ENCODE peak calls at places on chromosomes 2 and 18, in six cellular contexts. E, U, O, I, D and W are unnamed samples.
A peak's percentile ranks its signal among the peaks of the same experiment; 100 is the strongest.

GRCh38 chr18:79871481-79872091 is 73.8 kb downstream of the KCNG2 start:
- DNase-seq in E (no peak), U (no peak), O (no peak), I (no peak), D (no peak), W (no peak)

GRCh38 chr2:238241970-238242369 is 2.1 kb upstream of the HES6 start:
- DNase-seq in E (no peak), U (no peak), O (no peak), I (no peak), D (no peak), W (no peak)

GRCh38 chr2:26555246-26556133 is 77.6 kb upstream of the OTOF start:
- DNase-seq in E (no peak), U (peak; percentile 30), O (no peak), I (no peak), D (peak; percentile 3), W (no peak)

GRCh38 chr2:30771200-30771599 is 36.0 kb downstream of the CAPN13 start:
- DNase-seq in E (no peak), U (no peak), O (no peak), I (no peak), D (no peak), W (no peak)

GRCh38 chr18:51802589-51802988 is 537.4 kb upstream of the DCC start:
- DNase-seq in E (no peak), U (no peak), O (no peak), I (no peak), D (no peak), W (no peak)

GRCh38 chr2:171034315-171034714 is 105.3 kb downstream of the GORASP2 start:
- DNase-seq in E (no peak), U (no peak), O (no peak), I (peak; percentile 45), D (no peak), W (no peak)

GRCh38 chr2:119122663-119123062 is 35.9 kb downstream of the C1QL2 start:
- DNase-seq in E (no peak), U (no peak), O (no peak), I (no peak), D (no peak), W (no peak)

GRCh38 chr2:31956299-31956698 is 54.5 kb downstream of the MEMO1 start:
- DNase-seq in E (no peak), U (no peak), O (no peak), I (no peak), D (no peak), W (no peak)

GRCh38 chr2:105243961-105244360 is 2.4 kb downstream of the GPR45 start:
- DNase-seq in E (no peak), U (no peak), O (no peak), I (no peak), D (no peak), W (no peak)

GRCh38 chr2:2682700-2683342 is 351.7 kb upstream of the MYT1L start:
- DNase-seq in E (no peak), U (no peak), O (no peak), I (no peak), D (no peak), W (no peak)

GRCh38 chr18:79736846-79737245 is 57.2 kb downstream of the CTDP1 start:
- DNase-seq in E (peak; percentile 13), U (peak; percentile 48), O (no peak), I (no peak), D (no peak), W (no peak)

GRCh38 chr2:168992026-168992425 is 39.1 kb downstream of the ABCB11 start:
- DNase-seq in E (no peak), U (no peak), O (no peak), I (peak; percentile 5), D (no peak), W (no peak)

GRCh38 chr2:241940329-241940728 is 70.8 kb downstream of the RTP5 start:
- DNase-seq in E (no peak), U (no peak), O (no peak), I (no peak), D (no peak), W (no peak)

GRCh38 chr2:135904590-135904989 is 28.3 kb upstream of the MCM6 start:
- DNase-seq in E (no peak), U (no peak), O (peak; percentile 35), I (peak; percentile 64), D (no peak), W (no peak)

GRCh38 chr2:239482801-239483712 is 82.2 kb upstream of the HDAC4 start:
- DNase-seq in E (no peak), U (no peak), O (no peak), I (no peak), D (no peak), W (peak; percentile 67)

GRCh38 chr18:24127735-24128134 is 11.1 kb upstream of the CABYR start:
- DNase-seq in E (no peak), U (no peak), O (no peak), I (no peak), D (no peak), W (no peak)

GRCh38 chr2:220580113-220580512 is 952.7 kb downstream of the SLC4A3 start:
- DNase-seq in E (no peak), U (no peak), O (no peak), I (no peak), D (no peak), W (no peak)

GRCh38 chr2:47510745-47511144 is 107.8 kb downstream of the MSH2 start:
- DNase-seq in E (no peak), U (no peak), O (no peak), I (no peak), D (no peak), W (no peak)

GRCh38 chr2:216229488-216229887 is 120.3 kb downstream of the XRCC5 start:
- DNase-seq in E (no peak), U (no peak), O (no peak), I (no peak), D (no peak), W (no peak)

GRCh38 chr18:38450876-38451275 is 885.3 kb upstream of the CELF4 start:
- DNase-seq in E (no peak), U (no peak), O (no peak), I (no peak), D (no peak), W (no peak)

GRCh38 chr2:42170619-42171395 is 1.7 kb downstream of the EML4 start:
- DNase-seq in E (no peak), U (no peak), O (no peak), I (no peak), D (no peak), W (no peak)

GRCh38 chr2:223590964-223591363 is 11.2 kb downstream of the SCG2 start:
- DNase-seq in E (no peak), U (no peak), O (peak; percentile 88), I (peak; percentile 92), D (no peak), W (no peak)

GRCh38 chr18:26515643-26516495 is 32.5 kb downstream of the KCTD1 start:
- DNase-seq in E (no peak), U (no peak), O (no peak), I (no peak), D (no peak), W (no peak)

GRCh38 chr2:183511154-183511553 is 386.9 kb downstream of the NUP35 start:
- DNase-seq in E (no peak), U (no peak), O (no peak), I (no peak), D (no peak), W (no peak)

GRCh38 chr2:2831656-2832055 is 500.6 kb upstream of the MYT1L start:
- DNase-seq in E (no peak), U (no peak), O (no peak), I (no peak), D (no peak), W (no peak)

GRCh38 chr2:121648611-121649401 is 456 bp downstream of the CLASP1 start:
- DNase-seq in E (peak; percentile 61), U (peak; percentile 84), O (peak; percentile 62), I (peak; percentile 65), D (no peak), W (no peak)

GRCh38 chr2:14313351-14313750 is 319.2 kb upstream of the LRATD1 start:
- DNase-seq in E (no peak), U (no peak), O (no peak), I (no peak), D (no peak), W (no peak)

GRCh38 chr2:127043367-127044164 is 63.4 kb downstream of the BIN1 start:
- DNase-seq in E (no peak), U (peak; percentile 59), O (no peak), I (no peak), D (no peak), W (peak; percentile 73)

GRCh38 chr2:230944804-230945372 is 19.8 kb upstream of the GPR55 start:
- DNase-seq in E (no peak), U (no peak), O (no peak), I (no peak), D (no peak), W (no peak)

GRCh38 chr2:139394801-139395200 is 614.6 kb upstream of the NXPH2 start:
- DNase-seq in E (no peak), U (no peak), O (no peak), I (no peak), D (no peak), W (no peak)

GRCh38 chr18:45715212-45715780 is 8.7 kb upstream of the SLC14A1 start:
- DNase-seq in E (no peak), U (no peak), O (no peak), I (no peak), D (no peak), W (no peak)

DNA sequence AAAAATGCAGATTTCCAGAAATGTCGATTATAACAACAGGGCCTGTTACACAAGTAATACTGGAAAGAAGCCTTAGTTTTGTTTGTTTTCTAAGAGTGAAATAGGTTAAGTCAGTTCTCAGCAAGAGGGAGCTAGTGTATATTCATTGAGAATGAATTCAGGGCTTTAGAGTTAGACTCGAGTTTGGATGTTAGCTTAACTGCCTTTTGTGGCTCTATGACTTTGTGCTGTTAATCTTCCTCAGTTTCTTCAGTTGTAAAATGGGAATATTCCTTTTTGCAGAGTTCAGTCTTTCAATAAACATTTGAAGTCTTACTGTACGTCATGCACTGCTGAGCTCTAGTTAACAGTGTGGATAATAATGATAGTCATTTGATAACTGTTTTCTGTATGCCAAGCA is 989 bp downstream of the NDUFV2 start:
- DNase-seq in E (no peak), U (no peak), O (peak; percentile 56), I (peak; percentile 49), D (no peak), W (no peak)
- TF ChIP-seq CTCF in E (peak; percentile 27), U (no peak), O (peak; percentile 5), I (peak; percentile 32), D (peak; percentile 29), W (no peak)

GRCh38 chr2:20092901-20093235 is 41.4 kb upstream of the LAPTM4A start:
- DNase-seq in E (no peak), U (no peak), O (no peak), I (no peak), D (no peak), W (no peak)
- H3K4me3 ChIP-seq in E (no peak overlapping the region), U (no peak overlapping the region), O (no peak overlapping the region), I (no peak overlapping the region), D (no peak overlapping the region), W (no peak overlapping the region)

DNA sequence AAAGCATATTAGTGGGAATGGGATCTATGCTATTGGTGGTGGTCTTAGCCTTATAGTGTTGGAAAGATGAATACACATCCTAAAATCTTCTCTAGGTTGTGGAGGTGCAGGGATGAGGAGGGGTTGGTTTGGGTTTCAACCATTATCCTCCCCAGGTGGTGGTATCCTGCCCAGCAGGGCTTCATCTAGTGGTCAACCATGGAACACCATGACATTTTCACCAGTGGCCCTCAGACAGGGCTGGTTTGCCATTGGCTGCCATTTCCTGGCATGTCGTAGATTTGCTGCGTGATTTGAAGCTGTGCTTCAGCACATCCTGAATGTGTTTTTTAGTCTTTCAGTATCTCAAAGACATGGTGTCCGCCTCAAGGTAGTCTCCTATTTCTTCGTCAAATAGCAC is 391.2 kb upstream of the HNRNPA3 start:
- DNase-seq in E (no peak), U (no peak), O (no peak), I (no peak), D (no peak), W (no peak)
- TF ChIP-seq CTCF in E (no peak), U (no peak), O (peak; percentile 0), I (no peak), D (no peak), W (no peak)

GRCh38 chr2:10407841-10408648 is 40.1 kb downstream of the ODC1 start:
- DNase-seq in E (peak; percentile 65), U (peak; percentile 87), O (peak; percentile 68), I (peak; percentile 34), D (peak; percentile 92), W (peak; percentile 87)
- H3K4me3 ChIP-seq in E (peak overlapping the region; percentile 30), U (no peak overlapping the region), O (no peak overlapping the region), I (no peak overlapping the region), D (peak overlapping the region; percentile 16), W (no peak overlapping the region)